ENCODE peak calls at places on chromosomes 6 and 20, in eight cellular contexts. Z is sigmoid colon, M is breast epithelium, Y is stomach, Q is H1, J is SK-N-SH, I is GM23338, E is GM12891. S is an unnamed sample.

GRCh38 chr20:63060057-63060991 is 53.6 kb upstream of the BHLHE23 start:
- DNase-seq in Y (no peak), Q (no peak), E (no peak), Z (peak), I (no peak), M (no peak), J (peak), S (peak)

GRCh38 chr6:107594736-107595135 is 104.8 kb downstream of the SOBP start:
- DNase-seq in E (no peak), Y (no peak), Z (no peak), M (no peak), I (no peak), Q (no peak), J (no peak), S (no peak)

GRCh38 chr20:40319056-40319455 is 370.0 kb downstream of the MAFB start:
- DNase-seq in Z (no peak), E (no peak), M (no peak), Q (no peak), I (no peak), Y (no peak), J (no peak), S (no peak)

GRCh38 chr6:30326446-30327231 is at the start of gene TRIM39:
- DNase-seq in I (peak), E (peak), J (peak), Y (peak), Z (peak), Q (no peak), M (peak), S (peak)

GRCh38 chr6:73236147-73236750 is 11.0 kb upstream of the KHDC1L start:
- DNase-seq in I (no peak), E (no peak), Y (no peak), Q (no peak), J (no peak), Z (no peak), M (no peak), S (no peak)

GRCh38 chr6:121849477-121849876 is 414.0 kb downstream of the GJA1 start:
- DNase-seq in Z (peak), E (peak), I (peak), Q (peak), M (peak), J (peak), Y (peak), S (no peak)

GRCh38 chr20:14009206-14009605 is 13.9 kb downstream of the MACROD2 start:
- DNase-seq in E (no peak), Q (no peak), Y (no peak), I (no peak), Z (no peak), M (no peak), J (no peak), S (no peak)

GRCh38 chr6:101079696-101080270 is 198.7 kb upstream of the ASCC3 start:
- DNase-seq in E (no peak), Z (no peak), I (no peak), Y (no peak), M (no peak), J (no peak), Q (no peak), S (no peak)

GRCh38 chr20:3227511-3227910 is 11.5 kb downstream of the SLC4A11 start:
- DNase-seq in I (no peak), E (no peak), J (no peak), Z (no peak), Y (no peak), Q (no peak), M (no peak), S (no peak)

GRCh38 chr20:32326507-32326851 is 31.7 kb upstream of the ASXL1 start:
- DNase-seq in J (no peak), M (no peak), E (no peak), Q (no peak), Z (no peak), I (no peak), Y (no peak), S (no peak)

GRCh38 chr6:109381007-109381746 is 1.1 kb downstream of the CD164 start:
- DNase-seq in Z (no peak), M (no peak), Y (no peak), Q (no peak), I (peak), E (no peak), J (peak), S (no peak)

GRCh38 chr20:7856756-7857155 is 83.5 kb downstream of the HAO1 start:
- DNase-seq in Q (no peak), M (no peak), Z (no peak), Y (no peak), J (no peak), I (no peak), E (no peak), S (no peak)

GRCh38 chr6:51528556-51528955 is 558.9 kb downstream of the PKHD1 start:
- DNase-seq in E (no peak), M (no peak), Q (no peak), I (no peak), Y (no peak), J (no peak), Z (no peak), S (no peak)

GRCh38 chr6:31815025-31815838 is at the start of the genes HSPA1A and HSPA1L:
- DNase-seq in E (peak), Y (peak), M (peak), I (peak), Q (peak), Z (peak), J (peak), S (peak)

GRCh38 chr6:115901896-115902295 is 158.8 kb downstream of the FRK start:
- DNase-seq in Y (no peak), M (no peak), Q (no peak), J (no peak), E (no peak), I (no peak), Z (no peak), S (no peak)

GRCh38 chr20:21323640-21324039 is 20.5 kb downstream of the XRN2 start:
- DNase-seq in J (no peak), Z (no peak), I (no peak), Q (no peak), E (no peak), Y (no peak), M (no peak), S (no peak)

GRCh38 chr20:4730782-4731181 is 9.1 kb downstream of the PRND start:
- DNase-seq in Q (no peak), E (no peak), I (peak), Y (no peak), M (no peak), Z (no peak), J (no peak), S (no peak)

GRCh38 chr20:45911486-45912343 is at the start of gene PLTP:
- DNase-seq in M (peak), I (peak), Z (peak), Q (no peak), E (no peak), Y (peak), J (peak), S (peak)

GRCh38 chr20:36591281-36591680 is 14.3 kb upstream of the RAB5IF start:
- DNase-seq in Q (no peak), E (no peak), I (no peak), J (no peak), M (no peak), Z (no peak), Y (no peak), S (no peak)

GRCh38 chr6:53043626-53044025 is 21.6 kb upstream of the FBXO9 start:
- DNase-seq in M (no peak), Z (no peak), Q (no peak), Y (no peak), I (peak), E (no peak), J (no peak), S (no peak)

GRCh38 chr6:127790571-127790970 is 110.3 kb downstream of the THEMIS start:
- DNase-seq in E (no peak), J (no peak), Y (no peak), M (no peak), Q (no peak), Z (peak), I (no peak), S (no peak)

GRCh38 chr20:17505664-17506517 is 25.3 kb downstream of the BFSP1 start:
- DNase-seq in M (no peak), Y (no peak), Q (no peak), J (no peak), E (no peak), I (no peak), Z (peak), S (no peak)

GRCh38 chr20:270517-270916 is 13.0 kb downstream of the DEFB132 start:
- DNase-seq in I (no peak), Z (no peak), Q (no peak), Y (no peak), E (no peak), J (no peak), M (no peak), S (no peak)

GRCh38 chr6:169575365-169575764 is 126.5 kb downstream of the WDR27 start:
- DNase-seq in M (no peak), E (no peak), Q (no peak), Z (no peak), J (no peak), Y (no peak), I (no peak), S (no peak)

GRCh38 chr6:157137501-157137900 is 185.8 kb downstream of the TMEM242 start:
- DNase-seq in Z (no peak), Q (no peak), M (no peak), J (no peak), Y (no peak), I (no peak), E (no peak), S (no peak)

GRCh38 chr6:39426057-39426592 is 103.6 kb upstream of the KCNK16 start:
- DNase-seq in E (no peak), Q (no peak), I (no peak), Y (no peak), Z (no peak), J (no peak), M (peak), S (no peak)

GRCh38 chr6:159067334-159067733 is 22.5 kb upstream of the TAGAP start:
- DNase-seq in J (no peak), M (no peak), Q (no peak), Y (no peak), E (no peak), Z (no peak), I (no peak), S (no peak)

GRCh38 chr6:32855467-32856174 is 1.6 kb downstream of the PSMB9 start:
- DNase-seq in J (no peak), Q (no peak), E (no peak), Y (no peak), M (no peak), I (no peak), Z (no peak), S (no peak)

GRCh38 chr20:47809561-47809960 is 24.3 kb upstream of the SULF2 start:
- DNase-seq in Z (peak), J (peak), E (no peak), I (no peak), Q (no peak), Y (no peak), M (peak), S (no peak)

GRCh38 chr6:96410467-96410866 is 111.1 kb upstream of the UFL1 start:
- DNase-seq in J (no peak), Z (no peak), M (no peak), E (no peak), Y (no peak), I (no peak), Q (no peak), S (no peak)
- TF ChIP-seq POLR2AphosphoS5 in J (no peak), Z (no peak), M (no peak), E (no peak), Y (no peak), I (no peak), Q (no peak), S (no peak)

GRCh38 chr6:144897441-144897921 is 612.3 kb downstream of the UTRN start:
- DNase-seq in E (no peak), Q (no peak), I (no peak), M (no peak), Z (no peak), Y (no peak), J (no peak), S (no peak)
- TF ChIP-seq POLR2AphosphoS5 in E (no peak), Q (no peak), I (no peak), M (no peak), Z (no peak), Y (no peak), J (no peak), S (no peak)

GRCh38 chr20:44495802-44496481 is 20.3 kb downstream of the TTPAL start:
- DNase-seq in I (no peak), Z (peak), J (no peak), M (no peak), E (no peak), Q (no peak), Y (no peak), S (no peak)
- TF ChIP-seq POLR2AphosphoS5 in I (no peak), Z (peak), J (no peak), M (no peak), E (no peak), Q (no peak), Y (no peak), S (no peak)

GRCh38 chr6:124997196-124997875 is 35.1 kb downstream of the RNF217 start:
- DNase-seq in E (no peak), I (no peak), J (no peak), M (no peak), Z (no peak), Q (no peak), Y (no peak), S (no peak)

GRCh38 chr6:124996411-124996810 is 34.2 kb downstream of the RNF217 start:
- DNase-seq in M (no peak), Y (no peak), Z (no peak), J (no peak), I (no peak), E (no peak), Q (no peak), S (no peak)

GRCh38 chr6:125001684-125002083 is 39.4 kb downstream of the RNF217 start:
- DNase-seq in Y (no peak), J (no peak), Z (no peak), Q (no peak), E (no peak), I (no peak), M (no peak), S (no peak)

GRCh38 chr6:125002090-125002741 is 40.0 kb downstream of the RNF217 start:
- DNase-seq in M (no peak), Z (no peak), I (peak), E (no peak), Q (no peak), Y (no peak), J (no peak), S (no peak)

DNA sequence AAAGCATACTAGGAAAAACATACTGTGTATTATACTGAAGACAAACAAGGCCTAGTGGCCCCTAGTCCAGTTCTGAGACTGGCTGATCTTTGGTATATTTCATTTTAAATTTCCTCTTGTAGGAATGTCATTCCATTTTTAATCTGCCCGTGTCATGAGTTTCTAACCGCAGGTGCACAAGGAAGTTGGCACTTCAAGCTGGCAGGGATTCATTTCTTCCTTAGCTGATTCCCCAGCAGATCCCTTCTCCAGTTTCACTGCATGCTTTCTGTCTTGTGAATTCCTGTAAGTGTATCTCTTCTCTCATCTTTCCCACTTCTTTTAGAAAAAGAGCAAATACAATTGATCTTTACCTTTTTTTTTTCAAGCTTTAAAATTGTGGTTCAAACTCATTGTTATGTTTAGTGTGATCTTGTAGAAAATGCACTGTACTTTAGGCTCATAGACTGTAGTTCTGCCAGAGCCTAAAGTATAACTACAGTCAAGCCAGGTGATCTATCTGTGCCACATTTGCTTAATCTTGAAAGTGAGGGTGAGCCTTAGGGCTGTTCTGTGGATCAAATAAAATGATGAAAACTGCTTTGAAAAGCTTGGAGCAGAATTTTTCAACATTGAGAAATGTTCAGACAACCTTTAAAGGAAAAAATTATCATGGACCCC is 37.0 kb downstream of the RNF217 start:
- DNase-seq in Z (no peak), Q (no peak), E (no peak), M (peak), Y (peak), I (no peak), J (no peak), S (no peak)
- TF ChIP-seq POLR2AphosphoS5 in Z (no peak), Q (no peak), E (no peak), M (no peak), Y (peak), I (no peak), J (no peak), S (no peak)

GRCh38 chr20:54342258-54342782 is 133.1 kb upstream of the DOK5 start:
- DNase-seq in I (no peak), Q (no peak), E (no peak), J (no peak), Y (no peak), Z (no peak), M (no peak), S (no peak)
- TF ChIP-seq POLR2AphosphoS5 in I (no peak), Q (no peak), E (no peak), J (no peak), Y (no peak), Z (no peak), M (no peak), S (no peak)

GRCh38 chr6:160388922-160389321 is 40.7 kb downstream of the SLC22A3 start:
- DNase-seq in J (no peak), Q (no peak), I (no peak), E (no peak), M (no peak), Z (no peak), Y (no peak), S (no peak)

GRCh38 chr6:160394654-160395035 is 46.5 kb downstream of the SLC22A3 start:
- DNase-seq in Q (no peak), M (no peak), I (no peak), E (no peak), Y (no peak), J (no peak), Z (no peak), S (no peak)

GRCh38 chr6:160393966-160394653 is 45.9 kb downstream of the SLC22A3 start:
- DNase-seq in Z (no peak), Q (no peak), E (no peak), Y (peak), I (peak), M (no peak), J (no peak), S (no peak)

GRCh38 chr6:160395187-160395586 is 47.0 kb downstream of the SLC22A3 start:
- DNase-seq in Z (no peak), I (no peak), Y (no peak), Q (no peak), J (no peak), M (no peak), E (no peak), S (no peak)

DNA sequence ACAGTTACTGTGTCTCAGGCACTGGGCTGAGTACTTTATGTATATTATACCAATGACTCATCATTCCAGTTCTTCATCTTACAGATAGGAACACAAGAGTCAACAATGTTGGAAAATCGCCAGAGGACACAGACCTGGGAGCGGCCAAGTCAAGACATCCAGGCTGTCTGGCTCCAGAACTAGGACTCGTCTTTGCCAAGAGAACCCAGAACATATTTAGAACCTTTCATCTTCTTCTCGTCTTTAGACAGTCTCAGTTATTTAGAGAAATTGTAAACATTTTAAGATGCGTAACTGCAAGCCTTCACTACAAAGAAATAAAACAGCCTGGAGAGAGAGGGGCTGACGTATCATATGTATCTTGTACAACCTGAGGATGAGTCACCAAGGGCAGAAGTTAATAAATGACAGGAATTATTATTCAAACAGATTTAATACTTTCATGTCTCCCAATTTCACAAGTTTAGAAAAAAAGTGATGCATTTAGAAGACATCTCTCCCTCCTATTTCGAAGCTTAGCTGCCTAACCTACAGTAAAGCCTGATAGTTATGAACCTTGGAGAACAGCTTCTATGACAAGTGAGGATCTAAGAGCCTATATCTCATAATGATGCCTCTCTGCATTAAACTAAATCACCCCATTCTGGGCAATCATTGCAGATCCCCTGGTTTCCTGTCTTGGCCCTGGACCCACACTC is 43.4 kb downstream of the SLC22A3 start:
- DNase-seq in E (no peak), I (no peak), Y (no peak), Q (no peak), Z (peak), M (no peak), J (no peak), S (no peak)
- TF ChIP-seq POLR2AphosphoS5 in E (no peak), I (no peak), Y (peak), Q (no peak), Z (peak), M (no peak), J (no peak), S (no peak)

GRCh38 chr20:50491168-50491567 is 19.0 kb upstream of the PTPN1 start:
- DNase-seq in E (no peak), Y (no peak), Q (no peak), Z (no peak), I (peak), J (no peak), M (no peak), S (no peak)
- TF ChIP-seq POLR2AphosphoS5 in E (no peak), Y (no peak), Q (no peak), Z (no peak), I (no peak), J (no peak), M (no peak), S (no peak)

GRCh38 chr6:26027491-26028211 is 59.6 kb upstream of the HFE start:
- DNase-seq in M (no peak), I (no peak), E (no peak), Z (no peak), Y (no peak), J (no peak), Q (no peak), S (no peak)

GRCh38 chr6:26026833-26027490 is 60.3 kb upstream of the HFE start:
- DNase-seq in J (peak), Y (peak), Z (peak), Q (peak), M (peak), E (no peak), I (peak), S (peak)

GRCh38 chr6:26025047-26025893 is 62.0 kb upstream of the HFE start:
- DNase-seq in J (no peak), M (peak), I (no peak), Y (no peak), Z (peak), E (no peak), Q (no peak), S (no peak)

GRCh38 chr6:26024651-26025046 is 62.0 kb downstream of the TRIM38 start:
- DNase-seq in M (no peak), E (no peak), Q (no peak), J (no peak), I (no peak), Y (no peak), Z (no peak), S (no peak)

GRCh38 chr6:26025894-26026832 is 61.1 kb upstream of the HFE start:
- DNase-seq in M (peak), E (no peak), Z (peak), Y (peak), J (peak), I (peak), Q (peak), S (peak)
- TF ChIP-seq POLR2AphosphoS5 in M (peak), E (no peak), Z (peak), Y (peak), J (peak), I (peak), Q (peak), S (no peak)

GRCh38 chr20:61875221-61875885 is 190.3 kb downstream of the TAF4 start:
- DNase-seq in Z (no peak), I (peak), E (no peak), Q (no peak), J (peak), Y (no peak), M (peak), S (no peak)
- TF ChIP-seq POLR2AphosphoS5 in Z (no peak), I (no peak), E (no peak), Q (no peak), J (no peak), Y (no peak), M (no peak), S (no peak)

DNA sequence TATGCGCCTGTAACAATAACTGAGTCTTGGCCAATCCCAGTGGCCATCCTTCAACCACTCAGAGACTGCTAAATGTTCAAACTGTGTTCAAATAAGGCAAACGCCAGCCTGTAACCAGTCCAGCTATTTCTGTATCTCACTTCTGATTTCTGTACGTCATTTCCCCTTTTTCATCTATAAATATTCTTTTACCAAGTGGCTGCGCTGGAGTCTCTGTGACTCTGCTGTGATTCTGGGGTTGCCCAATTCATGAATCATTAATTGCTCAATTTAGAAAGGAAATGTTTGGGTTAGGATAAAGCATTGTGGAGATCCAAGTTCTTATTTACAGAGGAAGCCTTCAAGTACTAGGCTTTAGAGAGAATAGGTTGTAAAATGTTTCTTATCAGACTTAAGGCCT is 89.8 kb upstream of the UST start:
- DNase-seq in J (no peak), Q (no peak), M (no peak), E (no peak), Z (no peak), I (no peak), Y (no peak), S (no peak)
- TF ChIP-seq POLR2AphosphoS5 in J (no peak), Q (no peak), M (no peak), E (no peak), Z (no peak), I (no peak), Y (peak), S (no peak)